ENCODE peak calls at places on chromosomes 1 and 21, in four cellular contexts. U, N, E and C are unnamed samples.

GRCh38 chr1:87684786-87685185 is 356.1 kb downstream of the LMO4 start:
- DNase-seq in E (no peak), U (no peak), N (no peak), C (no peak)

GRCh38 chr1:181073638-181074037 is 14.9 kb upstream of the IER5 start:
- DNase-seq in E (no peak), U (no peak), N (peak), C (no peak)

GRCh38 chr1:180188103-180188506 is 33.4 kb downstream of the QSOX1 start:
- DNase-seq in N (peak), E (no peak), U (peak), C (peak)

GRCh38 chr1:31926846-31927660 is 11.1 kb downstream of the PTP4A2 start:
- DNase-seq in N (no peak), U (no peak), E (no peak), C (no peak)

GRCh38 chr1:247797518-247797917 is 26.4 kb downstream of the OR14A16 start:
- DNase-seq in U (no peak), E (no peak), N (no peak), C (no peak)

GRCh38 chr1:243723458-243724043 is 126.5 kb downstream of the AKT3 start:
- DNase-seq in N (no peak), E (no peak), U (no peak), C (no peak)

GRCh38 chr1:167207940-167208623 is 12.6 kb upstream of the POU2F1 start:
- DNase-seq in U (no peak), E (no peak), N (no peak), C (no peak)

GRCh38 chr1:40622936-40623629 is 42.4 kb downstream of the RIMS3 start:
- DNase-seq in U (no peak), N (no peak), E (no peak), C (no peak)

GRCh38 chr21:39612233-39613028 is at the start of gene B3GALT5:
- DNase-seq in U (no peak), E (no peak), N (no peak), C (peak)

GRCh38 chr1:211676106-211676583 is 724 bp upstream of the NEK2 start:
- DNase-seq in U (no peak), E (no peak), N (no peak), C (no peak)

GRCh38 chr1:147509786-147510360 is 31.4 kb upstream of the BCL9 start:
- DNase-seq in N (no peak), U (no peak), E (no peak), C (no peak)

GRCh38 chr1:178538192-178538916 is 25.4 kb downstream of the TEX35 start:
- DNase-seq in N (no peak), E (no peak), U (no peak), C (no peak)

GRCh38 chr21:27346041-27346448 is 379.2 kb upstream of the ADAMTS5 start:
- DNase-seq in U (no peak), N (no peak), E (no peak), C (no peak)

GRCh38 chr21:40254540-40255455 is 387.6 kb downstream of the PCP4 start:
- DNase-seq in N (no peak), U (no peak), E (no peak), C (no peak)

GRCh38 chr1:199742547-199742946 is 285.0 kb upstream of the NR5A2 start:
- DNase-seq in N (no peak), E (no peak), U (no peak), C (no peak)

GRCh38 chr1:218538341-218538740 is 193.2 kb downstream of the TGFB2 start:
- DNase-seq in U (no peak), N (no peak), E (no peak), C (no peak)

GRCh38 chr1:160879056-160879455 is 5.9 kb downstream of the ITLN1 start:
- DNase-seq in U (peak), N (no peak), E (no peak), C (no peak)

GRCh38 chr1:12177999-12178441 is 11.2 kb downstream of the TNFRSF1B start:
- DNase-seq in E (no peak), U (no peak), N (no peak), C (no peak)

GRCh38 chr1:113073457-113073950 is 506 bp downstream of the LRIG2 start:
- DNase-seq in E (no peak), U (peak), N (peak), C (peak)

GRCh38 chr1:19113362-19114092 is 96.5 kb downstream of the UBR4 start:
- DNase-seq in U (peak), E (no peak), N (peak), C (no peak)

GRCh38 chr1:218886472-218886871 is 287.2 kb upstream of the LYPLAL1 start:
- DNase-seq in E (no peak), U (no peak), N (no peak), C (no peak)

GRCh38 chr1:228496084-228496483 is 8.9 kb downstream of the RNF187 start:
- DNase-seq in U (no peak), E (no peak), N (no peak), C (no peak)

GRCh38 chr1:8151647-8152046 is 125.5 kb upstream of the ERRFI1 start:
- DNase-seq in N (peak), E (no peak), U (no peak), C (no peak)

GRCh38 chr1:8152731-8153702 is 126.9 kb upstream of the ERRFI1 start:
- DNase-seq in N (no peak), U (no peak), E (no peak), C (no peak)

GRCh38 chr1:8153961-8154360 is 127.9 kb upstream of the ERRFI1 start:
- DNase-seq in U (no peak), E (no peak), N (no peak), C (no peak)

GRCh38 chr1:8155528-8156186 is 129.5 kb upstream of the ERRFI1 start:
- DNase-seq in U (no peak), N (peak), E (no peak), C (peak)

DNA sequence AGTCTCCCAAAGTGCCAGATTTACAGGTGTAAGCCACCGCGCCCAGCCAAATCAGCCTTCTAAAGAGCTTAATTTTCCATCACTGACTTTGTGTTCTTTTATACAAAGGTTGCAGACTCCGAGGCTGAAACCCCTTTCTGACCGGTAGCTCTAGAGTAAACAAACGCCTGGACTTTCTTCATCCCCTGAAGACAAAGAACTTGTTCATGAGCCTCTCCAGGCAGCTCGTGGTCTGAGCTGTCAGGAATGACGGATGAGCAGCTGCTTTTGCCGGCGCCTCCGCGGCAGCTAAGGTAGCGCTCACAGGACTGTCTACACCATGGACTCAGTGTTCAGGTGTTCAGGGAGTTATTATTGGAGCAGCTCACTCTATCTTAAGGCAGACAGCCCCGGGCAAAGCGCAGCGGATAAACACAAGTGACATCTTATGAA is 128.5 kb upstream of the ERRFI1 start:
- DNase-seq in E (no peak), U (no peak), N (peak), C (no peak)
- TF ChIP-seq MAX in E (no peak), U (no peak), N (peak), C (no peak)

DNA sequence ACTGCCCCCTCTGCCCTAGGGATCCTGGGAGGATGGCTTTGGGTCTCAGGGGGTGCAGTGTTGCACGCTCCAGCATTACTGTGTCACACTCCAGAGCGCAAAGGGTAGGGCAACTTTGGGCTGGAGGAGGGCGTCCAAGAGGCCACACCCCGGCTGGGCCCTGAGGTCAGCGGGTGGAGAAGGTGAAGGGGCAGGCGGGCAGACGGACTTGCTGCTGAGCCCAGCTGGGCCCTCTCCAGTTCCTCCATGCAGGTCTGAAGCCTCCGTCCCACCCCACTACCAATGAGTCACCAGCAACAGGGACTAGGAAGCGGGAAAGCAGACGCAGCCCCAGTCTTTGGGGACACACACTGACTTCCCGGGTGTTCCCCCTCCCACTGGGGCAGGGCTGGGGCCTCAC is 116.0 kb downstream of the CASZ1 start:
- DNase-seq in N (no peak), U (peak), E (no peak), C (no peak)
- TF ChIP-seq CBFB in N (no peak), U (no peak), E (no peak), C (no peak)

DNA sequence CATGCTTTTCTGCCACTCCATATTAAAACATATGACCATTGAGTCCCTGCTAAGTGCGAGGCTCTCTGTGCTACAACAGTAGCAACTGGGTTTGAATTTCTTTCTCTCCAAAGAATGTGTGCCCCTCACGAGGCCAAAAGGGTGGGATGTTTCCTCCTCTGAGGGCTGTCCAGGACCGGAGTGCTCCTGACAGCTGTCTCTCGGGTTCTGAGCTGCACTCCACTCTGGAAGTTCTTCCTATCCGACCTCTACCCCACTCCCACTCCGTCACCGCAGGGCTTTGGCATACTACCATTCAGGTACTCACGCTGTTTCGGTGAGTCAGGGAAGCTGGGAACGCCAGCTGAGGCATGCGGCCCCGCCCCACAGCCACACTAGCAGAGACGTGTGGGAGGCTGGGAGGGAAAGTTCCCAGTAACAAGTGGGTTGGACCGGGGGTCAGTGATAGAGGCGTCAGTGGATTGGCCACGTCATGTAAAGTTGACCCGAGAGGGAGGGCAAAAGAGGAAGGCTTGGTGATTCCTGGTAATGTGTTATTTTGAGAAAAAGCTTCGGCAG is 715 bp upstream of the SLC50A1 start:
- DNase-seq in U (peak), N (peak), E (no peak), C (peak)
- TF ChIP-seq MAX in U (peak), N (no peak), E (no peak), C (no peak)

GRCh38 chr1:93665015-93665414 is 16.6 kb downstream of the BCAR3 start:
- DNase-seq in N (no peak), E (no peak), U (no peak), C (no peak)
- TF ChIP-seq CBFB in N (no peak), E (no peak), U (no peak), C (no peak)

GRCh38 chr1:33764149-33764548 is 99.7 kb upstream of the HMGB4 start:
- DNase-seq in U (no peak), N (no peak), E (no peak), C (no peak)

GRCh38 chr1:33762962-33763361 is 100.9 kb upstream of the HMGB4 start:
- DNase-seq in U (no peak), E (no peak), N (no peak), C (no peak)

GRCh38 chr1:33763406-33763805 is 100.5 kb upstream of the HMGB4 start:
- DNase-seq in U (no peak), E (no peak), N (no peak), C (no peak)

GRCh38 chr1:33758698-33759097 is 105.2 kb upstream of the HMGB4 start:
- DNase-seq in U (no peak), E (no peak), N (no peak), C (no peak)

DNA sequence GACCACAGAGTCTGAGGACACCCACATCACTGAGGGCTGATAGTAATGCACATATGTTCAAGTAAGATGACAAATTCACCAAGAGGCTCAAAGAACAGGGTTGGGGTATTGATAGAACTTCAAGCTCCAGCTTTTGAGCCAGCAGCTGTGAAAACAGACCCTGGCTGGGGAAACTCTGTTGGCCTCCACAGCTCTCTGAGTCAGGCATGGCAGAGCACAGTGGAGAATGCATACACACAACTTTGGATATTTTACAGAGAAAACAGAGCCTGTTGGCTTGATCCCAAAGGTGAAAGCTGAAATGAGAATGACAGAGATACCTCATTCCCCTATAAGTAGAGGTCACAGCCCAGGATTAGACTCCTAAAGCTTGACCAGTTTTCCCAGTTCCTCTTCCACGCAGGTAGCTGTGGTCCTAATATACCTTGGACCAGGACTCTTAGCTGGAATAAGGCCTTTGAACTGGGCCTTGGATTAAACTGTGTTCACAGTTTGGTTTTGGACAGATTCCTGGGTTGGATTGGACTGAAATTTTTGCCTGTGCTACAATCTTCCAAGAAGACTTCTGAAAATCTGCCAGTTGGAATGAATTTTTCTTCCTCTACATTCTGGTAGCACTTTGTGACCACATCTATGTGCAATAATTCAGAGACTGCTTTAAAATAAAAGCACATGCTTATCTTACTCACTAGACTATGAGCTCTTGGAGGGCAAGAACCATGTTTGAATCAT is 101.6 kb upstream of the HMGB4 start:
- DNase-seq in U (no peak), N (no peak), E (no peak), C (no peak)
- TF ChIP-seq MAX in U (no peak), N (no peak), E (no peak), C (no peak)

GRCh38 chr1:2227341-2228156 is 570 bp upstream of the SKI start:
- DNase-seq in E (peak), N (peak), U (peak), C (peak)

GRCh38 chr1:2229921-2230700 is 2.0 kb downstream of the SKI start:
- DNase-seq in N (no peak), U (peak), E (no peak), C (no peak)

GRCh38 chr1:2229032-2229920 is 1.2 kb downstream of the SKI start:
- DNase-seq in U (no peak), E (no peak), N (no peak), C (peak)

GRCh38 chr1:2228157-2228594 is at the start of gene SKI:
- DNase-seq in N (no peak), E (no peak), U (peak), C (no peak)

DNA sequence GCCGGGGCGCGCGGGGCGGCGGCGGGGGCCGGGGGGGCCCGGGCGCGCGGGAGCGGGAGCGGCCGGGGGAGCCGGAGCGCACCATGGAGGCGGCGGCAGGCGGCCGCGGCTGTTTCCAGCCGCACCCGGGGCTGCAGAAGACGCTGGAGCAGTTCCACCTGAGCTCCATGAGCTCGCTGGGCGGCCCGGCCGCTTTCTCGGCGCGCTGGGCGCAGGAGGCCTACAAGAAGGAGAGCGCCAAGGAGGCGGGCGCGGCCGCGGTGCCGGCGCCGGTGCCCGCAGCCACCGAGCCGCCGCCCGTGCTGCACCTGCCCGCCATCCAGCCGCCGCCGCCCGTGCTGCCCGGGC is 539 bp downstream of the SKI start:
- DNase-seq in U (no peak), N (no peak), E (no peak), C (no peak)
- TF ChIP-seq CBFB in U (no peak), N (no peak), E (no peak), C (no peak)